ENCODE peak calls at places on chromosomes 13 and 19, in five cellular contexts. X is AG20443, S is progenitor cell of endocrine pancreas, C is NCI-H1930, M is HuH-7. W is an unnamed sample.

GRCh38 chr19:14003279-14004051 is 2.7 kb downstream of the RFX1 start:
- DNase-seq in X (peak; percentile 12), S (no peak), C (no peak), M (no peak), W (no peak)

GRCh38 chr13:112174476-112175110 is 107.6 kb downstream of the SOX1 start:
- DNase-seq in M (no peak), S (no peak), X (no peak), C (no peak), W (peak; percentile 84)

GRCh38 chr19:5358173-5358800 is 17.7 kb upstream of the PTPRS start:
- DNase-seq in S (no peak), X (peak; percentile 32), M (peak; percentile 40), C (peak; percentile 28), W (no peak)

GRCh38 chr13:97855570-97855970 is 97.9 kb upstream of the IPO5 start:
- DNase-seq in S (peak; percentile 10), C (peak; percentile 66), M (peak; percentile 21), X (peak; percentile 80), W (peak; percentile 65)

GRCh38 chr19:12801466-12802266 is at the start of the genes PRDX2 and THSD8:
- DNase-seq in S (peak; percentile 84), X (peak; percentile 88), M (peak; percentile 80), C (peak; percentile 59), W (peak; percentile 86)

GRCh38 chr13:30234763-30235162 is 72.6 kb downstream of the KATNAL1 start:
- DNase-seq in S (no peak), M (no peak), C (no peak), X (no peak), W (no peak)

GRCh38 chr19:36152061-36152885 is at the start of gene COX7A1:
- DNase-seq in C (no peak), X (peak; percentile 82), S (no peak), M (no peak), W (no peak)

GRCh38 chr19:41774515-41774980 is 19.2 kb downstream of the CEACAM6 start:
- DNase-seq in C (no peak), S (no peak), M (no peak), X (no peak), W (no peak)

GRCh38 chr19:56567274-56568120 is at the start of gene ZNF470:
- DNase-seq in X (peak; percentile 98), C (peak; percentile 92), S (peak; percentile 78), M (peak; percentile 93), W (peak; percentile 88)

GRCh38 chr19:51251453-51251790 is 542 bp downstream of the SIGLECL1 start:
- DNase-seq in S (no peak), C (no peak), X (no peak), M (no peak), W (no peak)

GRCh38 chr13:77489566-77490337 is 45.8 kb upstream of the SCEL start:
- DNase-seq in C (no peak), M (no peak), X (no peak), S (no peak), W (no peak)

GRCh38 chr13:62747629-62748028 is 1332.0 kb upstream of the PCDH20 start:
- DNase-seq in C (no peak), M (no peak), X (no peak), S (no peak), W (peak; percentile 6)

GRCh38 chr19:41530761-41531301 is 45.1 kb upstream of the CEACAM21 start:
- DNase-seq in C (no peak), X (peak; percentile 18), M (no peak), S (no peak), W (peak; percentile 30)

GRCh38 chr19:40225440-40226305 is 816 bp downstream of the CCNP start:
- DNase-seq in M (peak; percentile 80), S (no peak), X (peak; percentile 56), C (no peak), W (no peak)

GRCh38 chr19:31595521-31595920 is 246.3 kb upstream of the TSHZ3 start:
- DNase-seq in M (no peak), X (no peak), S (no peak), C (no peak), W (no peak)

GRCh38 chr13:101575591-101575990 is 123.1 kb downstream of the ITGBL1 start:
- DNase-seq in S (no peak), C (no peak), M (no peak), X (no peak), W (no peak)

GRCh38 chr19:27744926-27745844 is 1467.8 kb downstream of the UQCRFS1 start:
- DNase-seq in M (no peak), S (no peak), X (no peak), C (no peak), W (no peak)

GRCh38 chr19:14475251-14476073 is at the start of gene PTGER1:
- DNase-seq in X (peak; percentile 72), S (no peak), M (no peak), C (peak; percentile 33), W (peak; percentile 76)

GRCh38 chr19:36113895-36114762 is 546 bp downstream of the POLR2I start:
- DNase-seq in M (no peak), S (peak; percentile 44), X (peak; percentile 55), C (no peak), W (no peak)

W was measured in NB4.